ENCODE peak calls at places on chromosomes 7 and 10, in five cellular contexts. One of them, this sample, is unnamed.

GRCh38 chr7:55439627-55440026 is 74.5 kb downstream of the LANCL2 start:
- DNase-seq in vagina: no peak
- DNase-seq in kidney tubule cell: no peak
- DNase-seq in aorta: no peak
- DNase-seq in ELF-1: peak; percentile 18
- DNase-seq in this sample: no peak

GRCh38 chr10:102604379-102604960 is 39.8 kb upstream of the TRIM8 start:
- DNase-seq in vagina: no peak
- DNase-seq in kidney tubule cell: peak; percentile 94
- DNase-seq in aorta: no peak
- DNase-seq in ELF-1: peak; percentile 55
- DNase-seq in this sample: no peak

GRCh38 chr10:21525367-21526183 is at the start of gene SKIDA1:
- DNase-seq in vagina: no peak
- DNase-seq in kidney tubule cell: peak; percentile 89
- DNase-seq in aorta: peak; percentile 89
- DNase-seq in ELF-1: peak; percentile 94
- DNase-seq in this sample: peak; percentile 45

GRCh38 chr7:2010101-2010500 is 222.6 kb downstream of the MAD1L1 start:
- DNase-seq in vagina: no peak
- DNase-seq in kidney tubule cell: no peak
- DNase-seq in aorta: peak; percentile 27
- DNase-seq in ELF-1: no peak
- DNase-seq in this sample: no peak

GRCh38 chr10:91163269-91163708 is 57.2 kb upstream of the PCGF5 start:
- DNase-seq in vagina: no peak
- DNase-seq in kidney tubule cell: peak; percentile 69
- DNase-seq in aorta: peak; percentile 78
- DNase-seq in ELF-1: peak; percentile 47
- DNase-seq in this sample: peak; percentile 47

GRCh38 chr10:114613237-114613979 is 44.7 kb downstream of the ABLIM1 start:
- DNase-seq in vagina: no peak
- DNase-seq in kidney tubule cell: peak; percentile 86
- DNase-seq in aorta: no peak
- DNase-seq in ELF-1: no peak
- DNase-seq in this sample: no peak

GRCh38 chr7:28847176-28847575 is 111.0 kb downstream of the TRIL start:
- DNase-seq in vagina: no peak
- DNase-seq in kidney tubule cell: no peak
- DNase-seq in aorta: no peak
- DNase-seq in ELF-1: no peak
- DNase-seq in this sample: no peak

GRCh38 chr10:23158370-23158769 is 33.7 kb upstream of the PTF1A start:
- DNase-seq in vagina: no peak
- DNase-seq in kidney tubule cell: peak; percentile 56
- DNase-seq in aorta: no peak
- DNase-seq in ELF-1: peak; percentile 87
- DNase-seq in this sample: no peak

GRCh38 chr10:18122753-18123152 is 17.5 kb upstream of the CACNB2 start:
- DNase-seq in vagina: no peak
- DNase-seq in kidney tubule cell: no peak
- DNase-seq in aorta: no peak
- DNase-seq in ELF-1: no peak
- DNase-seq in this sample: no peak

GRCh38 chr7:142356166-142356565 is 98.3 kb upstream of the PRSS58 start:
- DNase-seq in vagina: no peak
- DNase-seq in kidney tubule cell: no peak
- DNase-seq in aorta: no peak
- DNase-seq in ELF-1: no peak
- DNase-seq in this sample: no peak

GRCh38 chr7:44959956-44960640 is 18.7 kb downstream of the MYO1G start:
- DNase-seq in vagina: no peak
- DNase-seq in kidney tubule cell: no peak
- DNase-seq in aorta: no peak
- DNase-seq in ELF-1: no peak
- DNase-seq in this sample: no peak

GRCh38 chr10:23198940-23199767 is 7.0 kb downstream of the PTF1A start:
- DNase-seq in vagina: no peak
- DNase-seq in kidney tubule cell: peak; percentile 17
- DNase-seq in aorta: no peak
- DNase-seq in ELF-1: peak; percentile 72
- DNase-seq in this sample: no peak

GRCh38 chr10:5665380-5666323 is 743 bp downstream of the ASB13 start:
- DNase-seq in vagina: no peak
- DNase-seq in kidney tubule cell: peak; percentile 22
- DNase-seq in aorta: no peak
- DNase-seq in ELF-1: peak; percentile 14
- DNase-seq in this sample: no peak

GRCh38 chr7:90613088-90613498 is 17.0 kb downstream of the CDK14 start:
- DNase-seq in vagina: no peak
- DNase-seq in kidney tubule cell: peak; percentile 12
- DNase-seq in aorta: no peak
- DNase-seq in ELF-1: no peak
- DNase-seq in this sample: no peak

GRCh38 chr7:25314729-25315267 is 86.5 kb upstream of the NPVF start:
- DNase-seq in vagina: no peak
- DNase-seq in kidney tubule cell: no peak
- DNase-seq in aorta: no peak
- DNase-seq in ELF-1: no peak
- DNase-seq in this sample: no peak

GRCh38 chr7:44712012-44712411 is 36.6 kb upstream of the ZMIZ2 start:
- DNase-seq in vagina: no peak
- DNase-seq in kidney tubule cell: peak; percentile 61
- DNase-seq in aorta: no peak
- DNase-seq in ELF-1: peak; percentile 46
- DNase-seq in this sample: no peak

GRCh38 chr10:118729200-118729599 is 25.6 kb downstream of the CACUL1 start:
- DNase-seq in vagina: no peak
- DNase-seq in kidney tubule cell: no peak
- DNase-seq in aorta: no peak
- DNase-seq in ELF-1: no peak
- DNase-seq in this sample: no peak

GRCh38 chr7:68936501-68936900 is 661.8 kb upstream of the AUTS2 start:
- DNase-seq in vagina: no peak
- DNase-seq in kidney tubule cell: peak; percentile 47
- DNase-seq in aorta: no peak
- DNase-seq in ELF-1: no peak
- DNase-seq in this sample: no peak

GRCh38 chr10:30587522-30588031 is 42.0 kb downstream of the LYZL2 start:
- DNase-seq in vagina: no peak
- DNase-seq in kidney tubule cell: peak; percentile 87
- DNase-seq in aorta: peak; percentile 80
- DNase-seq in ELF-1: no peak
- DNase-seq in this sample: no peak

GRCh38 chr7:76377186-76377918 is 18.6 kb upstream of the YWHAG start:
- DNase-seq in vagina: no peak
- DNase-seq in kidney tubule cell: no peak
- DNase-seq in aorta: no peak
- DNase-seq in ELF-1: no peak
- DNase-seq in this sample: no peak

GRCh38 chr10:5524721-5525531 is at the start of gene CALML3:
- DNase-seq in vagina: no peak
- DNase-seq in kidney tubule cell: no peak
- DNase-seq in aorta: no peak
- DNase-seq in ELF-1: no peak
- DNase-seq in this sample: no peak

GRCh38 chr10:58299580-58299979 is 30.6 kb downstream of the CISD1 start:
- DNase-seq in vagina: no peak
- DNase-seq in kidney tubule cell: peak; percentile 63
- DNase-seq in aorta: peak; percentile 55
- DNase-seq in ELF-1: peak; percentile 34
- DNase-seq in this sample: peak; percentile 32

GRCh38 chr10:111161109-111161874 is 84.5 kb downstream of the ADRA2A start:
- DNase-seq in vagina: no peak
- DNase-seq in kidney tubule cell: no peak
- DNase-seq in aorta: no peak
- DNase-seq in ELF-1: no peak
- DNase-seq in this sample: no peak

GRCh38 chr10:104449402-104449801 is 95.8 kb downstream of the CFAP58 start:
- DNase-seq in vagina: no peak
- DNase-seq in kidney tubule cell: peak; percentile 32
- DNase-seq in aorta: no peak
- DNase-seq in ELF-1: no peak
- DNase-seq in this sample: no peak

GRCh38 chr7:112509390-112509789 is 28.6 kb downstream of the LSMEM1 start:
- DNase-seq in vagina: no peak
- DNase-seq in kidney tubule cell: no peak
- DNase-seq in aorta: no peak
- DNase-seq in ELF-1: no peak
- DNase-seq in this sample: no peak

This sample was measured in stimulated activated CD4-positive, alpha-beta T cell treated with anti-CD3 and anti-CD28 coated beads, Interleukin-15, amount 100 ng/mL, for 48 hours.